ENCODE peak calls at places on chromosomes 1 and 21, in nine cellular contexts. M is GM23248; T is stomach; G is DND-41; Q is hepatocyte; C is CD8-positive, alpha-beta T cell; L is fibroblast of lung; P is left ventricle myocardium inferior; E is colonic mucosa. N is an unnamed sample.

GRCh38 chr1:236156512-236157208 is 14.3 kb downstream of the GPR137B start:
- DNase-seq in C (no peak), T (no peak), M (no peak), Q (no peak), E (no peak), G (no peak), L (no peak), P (no peak), N (peak; percentile 41)

GRCh38 chr1:69993787-69994186 is 211.6 kb downstream of the LRRC40 start:
- DNase-seq in P (no peak), C (no peak), T (no peak), Q (no peak), M (peak; percentile 13), E (no peak), G (no peak), L (no peak), N (no peak)

GRCh38 chr1:29532741-29533140 is 296.4 kb downstream of the PTPRU start:
- DNase-seq in M (no peak), C (no peak), L (no peak), P (no peak), Q (peak; percentile 27), T (peak; percentile 46), G (no peak), E (no peak), N (no peak)

GRCh38 chr1:93839307-93839706 is 39.7 kb downstream of the DNTTIP2 start:
- DNase-seq in L (peak; percentile 91), T (no peak), Q (no peak), E (no peak), P (no peak), M (peak; percentile 96), G (no peak), C (no peak), N (no peak)

GRCh38 chr1:179059185-179059483 is 22.7 kb upstream of the TOR3A start:
- DNase-seq in P (no peak), E (no peak), M (peak; percentile 54), C (no peak), G (no peak), T (no peak), L (no peak), Q (no peak), N (no peak)

GRCh38 chr1:179230251-179230650 is 774 bp upstream of the ABL2 start:
- DNase-seq in P (no peak), Q (no peak), E (no peak), M (peak; percentile 82), T (no peak), G (no peak), L (peak; percentile 65), C (no peak), N (no peak)

GRCh38 chr1:22739648-22740385 is 29.2 kb downstream of the EPHB2 start:
- DNase-seq in E (no peak), L (peak; percentile 97), T (no peak), C (no peak), M (peak; percentile 97), P (no peak), Q (peak; percentile 77), G (no peak), N (no peak)

GRCh38 chr1:100308777-100309176 is 42.8 kb downstream of the RTCA start:
- DNase-seq in P (no peak), Q (no peak), M (peak; percentile 87), L (peak; percentile 41), C (no peak), E (no peak), G (no peak), T (no peak), N (no peak)

GRCh38 chr1:244651956-244652698 is 799 bp upstream of the DESI2 start:
- DNase-seq in C (no peak), L (peak; percentile 47), M (peak; percentile 20), Q (no peak), T (no peak), G (no peak), E (no peak), P (no peak), N (no peak)

GRCh38 chr21:36696640-36697472 is 2.1 kb upstream of the SIM2 start:
- DNase-seq in M (no peak), T (no peak), Q (no peak), G (no peak), P (no peak), C (no peak), L (no peak), E (no peak), N (no peak)

GRCh38 chr21:36695671-36696389 is 3.1 kb upstream of the SIM2 start:
- DNase-seq in E (no peak), G (no peak), Q (no peak), L (no peak), M (no peak), P (no peak), C (no peak), T (no peak), N (no peak)

GRCh38 chr21:36695283-36695634 is 3.7 kb upstream of the SIM2 start:
- DNase-seq in C (no peak), E (no peak), T (no peak), M (no peak), Q (no peak), P (no peak), G (no peak), L (no peak), N (no peak)

GRCh38 chr21:36697473-36698159 is 1.3 kb upstream of the SIM2 start:
- DNase-seq in G (no peak), M (no peak), C (no peak), T (no peak), E (no peak), L (no peak), P (no peak), Q (no peak), N (no peak)

GRCh38 chr21:36696390-36696639 is 2.6 kb upstream of the SIM2 start:
- DNase-seq in T (no peak), M (no peak), C (no peak), Q (no peak), L (no peak), G (no peak), E (no peak), P (no peak), N (no peak)
- H3K4me1 ChIP-seq in T (peaks cover 46% of the 10 kb centered on the region), M (no peaks in the 10 kb centered on the region), C (peaks cover 24% of the 10 kb centered on the region), Q (peaks cover 24% of the 10 kb centered on the region), L (no peaks in the 10 kb centered on the region), G (peaks cover 14% of the 10 kb centered on the region), E (peaks cover 7% of the 10 kb centered on the region), P (peaks cover 65% of the 10 kb centered on the region), N (peaks cover 55% of the 10 kb centered on the region)

GRCh38 chr1:164628758-164629157 is 69.8 kb downstream of the PBX1 start:
- DNase-seq in P (no peak), G (no peak), C (no peak), E (no peak), M (no peak), T (no peak), L (no peak), Q (no peak), N (no peak)
- H3K4me1 ChIP-seq in P (peaks cover 52% of the 10 kb centered on the region), G (no peaks in the 10 kb centered on the region), C (no peaks in the 10 kb centered on the region), E (peaks cover 3% of the 10 kb centered on the region), M (peaks cover 25% of the 10 kb centered on the region), T (peaks cover 13% of the 10 kb centered on the region), L (no peaks in the 10 kb centered on the region), Q (peaks cover 10% of the 10 kb centered on the region), N (peaks cover 41% of the 10 kb centered on the region)

DNA sequence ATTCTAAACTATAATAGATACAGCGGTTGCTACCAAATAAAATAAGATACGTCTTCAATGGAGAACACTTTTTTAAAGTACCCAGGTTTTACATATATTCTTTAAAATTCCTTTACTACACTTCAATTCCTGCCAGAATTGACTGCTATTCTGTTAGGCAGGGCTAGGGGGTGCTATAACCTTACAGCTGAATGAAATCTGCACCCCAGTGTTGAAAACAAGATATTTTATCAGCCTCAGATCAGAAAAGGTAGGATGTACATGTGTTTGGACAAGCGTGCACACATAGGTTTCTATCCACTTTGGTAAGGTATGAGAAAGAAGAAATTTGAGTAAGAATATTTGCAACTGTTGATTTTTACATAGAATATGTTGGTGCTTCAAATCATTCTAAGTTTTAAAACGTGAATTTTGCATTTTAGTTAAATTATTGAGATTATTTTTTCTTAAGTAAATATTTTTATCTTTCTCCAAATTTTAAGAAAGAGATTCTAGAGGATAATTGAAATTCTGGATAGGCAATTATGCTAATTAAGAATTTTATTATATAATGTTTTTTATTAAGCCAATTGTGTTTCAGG is 490.8 kb upstream of the ADGRL4 start:
- DNase-seq in Q (peak; percentile 62), M (peak; percentile 59), T (no peak), E (no peak), L (peak; percentile 29), G (peak; percentile 11), C (no peak), P (no peak), N (no peak)
- H3K4me1 ChIP-seq in Q (no peaks in the 10 kb centered on the region), M (no peaks in the 10 kb centered on the region), T (no peaks in the 10 kb centered on the region), E (no peaks in the 10 kb centered on the region), L (no peaks in the 10 kb centered on the region), G (no peaks in the 10 kb centered on the region), C (no peaks in the 10 kb centered on the region), P (no peaks in the 10 kb centered on the region), N (no peaks in the 10 kb centered on the region)

GRCh38 chr1:3364983-3365382 is 89.5 kb upstream of the ARHGEF16 start:
- DNase-seq in Q (no peak), T (no peak), E (no peak), C (no peak), G (no peak), M (no peak), P (no peak), L (no peak), N (no peak)

GRCh38 chr1:3365519-3366158 is 88.8 kb upstream of the ARHGEF16 start:
- DNase-seq in M (no peak), L (no peak), E (no peak), G (no peak), C (no peak), T (no peak), P (no peak), Q (no peak), N (no peak)

GRCh38 chr1:3363023-3363422 is 91.4 kb upstream of the ARHGEF16 start:
- DNase-seq in M (no peak), G (no peak), Q (no peak), P (no peak), C (no peak), T (no peak), L (no peak), E (no peak), N (no peak)

GRCh38 chr1:3364526-3364925 is 89.9 kb upstream of the ARHGEF16 start:
- DNase-seq in L (no peak), T (no peak), G (no peak), E (no peak), C (no peak), Q (no peak), P (no peak), M (no peak), N (no peak)

GRCh38 chr1:3363756-3364155 is 90.7 kb upstream of the ARHGEF16 start:
- DNase-seq in G (no peak), C (no peak), P (no peak), L (no peak), E (no peak), T (no peak), M (no peak), Q (no peak), N (no peak)
- H3K4me1 ChIP-seq in G (no peaks in the 10 kb centered on the region), C (no peaks in the 10 kb centered on the region), P (peaks cover 38% of the 10 kb centered on the region), L (no peaks in the 10 kb centered on the region), E (peaks cover 5% of the 10 kb centered on the region), T (peaks cover 20% of the 10 kb centered on the region), M (peaks cover 11% of the 10 kb centered on the region), Q (peaks cover 4% of the 10 kb centered on the region), N (peaks cover 29% of the 10 kb centered on the region)